ENCODE peak calls at places on chromosomes 1 and 21, in four cellular contexts. R is left ventricle myocardium inferior, D is Peyer's patch, W is cardiac fibroblast. X is an unnamed sample.

GRCh38 chr1:3551290-3551678 is 60.0 kb downstream of the MEGF6 start:
- DNase-seq in D (no peak), R (no peak), W (no peak), X (no peak)

GRCh38 chr1:27429029-27429425 is 36.6 kb downstream of the GPR3 start:
- DNase-seq in W (no peak), D (no peak), R (no peak), X (no peak)

GRCh38 chr1:21870611-21871010 is 58.5 kb downstream of the LDLRAD2 start:
- DNase-seq in D (no peak), R (no peak), W (no peak), X (no peak)

GRCh38 chr1:5917281-5917590 is 75.0 kb downstream of the NPHP4 start:
- DNase-seq in W (no peak), D (no peak), R (no peak), X (no peak)

GRCh38 chr1:223732993-223733798 is 20.9 kb downstream of the CAPN2 start:
- DNase-seq in R (peak), D (no peak), W (peak), X (no peak)

GRCh38 chr1:64941466-64942117 is 24.8 kb downstream of the JAK1 start:
- DNase-seq in W (no peak), R (no peak), D (no peak), X (no peak)

GRCh38 chr1:47187226-47187925 is 2.5 kb downstream of the PDZK1IP1 start:
- DNase-seq in W (no peak), R (no peak), D (no peak), X (no peak)

GRCh38 chr1:16065197-16065576 is 8.3 kb downstream of the FAM131C start:
- DNase-seq in R (no peak), W (no peak), D (no peak), X (no peak)

GRCh38 chr1:201693019-201693372 is 136.0 kb upstream of the IPO9 start:
- DNase-seq in D (peak), R (no peak), W (no peak), X (no peak)

GRCh38 chr21:32807717-32808380 is 36.3 kb upstream of the PAXBP1 start:
- DNase-seq in W (peak), R (no peak), D (no peak), X (no peak)

GRCh38 chr1:25343872-25344271 is 5.7 kb downstream of the TMEM50A start:
- DNase-seq in R (no peak), W (peak), D (no peak), X (no peak)

GRCh38 chr21:46097826-46098286 is at the start of gene COL6A2:
- DNase-seq in W (peak), D (peak), R (peak), X (peak)

GRCh38 chr1:15701784-15702183 is 17.7 kb downstream of the PLEKHM2 start:
- DNase-seq in D (no peak), W (no peak), R (no peak), X (no peak)

GRCh38 chr1:209402697-209403096 is 180.8 kb upstream of the CAMK1G start:
- DNase-seq in D (no peak), R (no peak), W (no peak), X (no peak)

GRCh38 chr1:205247130-205247921 is 19.6 kb downstream of the TMCC2 start:
- DNase-seq in R (no peak), W (no peak), D (no peak), X (no peak)

GRCh38 chr1:68016364-68016763 is 34.1 kb downstream of the DIRAS3 start:
- DNase-seq in R (no peak), W (peak), D (no peak), X (no peak)

GRCh38 chr1:167273027-167273800 is 52.5 kb downstream of the POU2F1 start:
- DNase-seq in D (no peak), W (peak), R (no peak), X (no peak)

GRCh38 chr1:89942825-89943658 is 51.9 kb upstream of the ZNF326 start:
- DNase-seq in W (peak), D (no peak), R (no peak), X (no peak)

GRCh38 chr1:115428262-115428661 is 90.2 kb upstream of the NGF start:
- DNase-seq in W (peak), R (no peak), D (no peak), X (no peak)

GRCh38 chr1:44300882-44301281 is 54.2 kb downstream of the ERI3 start:
- DNase-seq in W (no peak), R (no peak), D (no peak), X (no peak)

GRCh38 chr1:43600033-43601020 is 49.6 kb upstream of the KDM4A start:
- DNase-seq in D (no peak), R (no peak), W (no peak), X (no peak)

GRCh38 chr1:27522860-27523665 is 33.1 kb upstream of the WASF2 start:
- DNase-seq in R (peak), D (no peak), W (no peak), X (peak)

GRCh38 chr1:159009704-159010361 is at the start of gene IFI16:
- DNase-seq in W (peak), D (peak), R (no peak), X (no peak)

GRCh38 chr1:208077232-208077751 is 166.4 kb upstream of the CD34 start:
- DNase-seq in W (no peak), D (no peak), R (no peak), X (no peak)

GRCh38 chr1:243230914-243231313 is 24.2 kb downstream of the CEP170 start:
- DNase-seq in W (no peak), D (no peak), R (no peak), X (no peak)

GRCh38 chr1:116330342-116330652 is 42.7 kb upstream of the ATP1A1 start:
- DNase-seq in W (no peak), R (no peak), D (no peak), X (no peak)

GRCh38 chr1:26978893-26979292 is 14.6 kb upstream of the TRNP1 start:
- DNase-seq in W (no peak), D (no peak), R (no peak), X (no peak)

GRCh38 chr1:231093158-231093922 is 53.3 kb upstream of the FAM89A start:
- DNase-seq in R (no peak), D (no peak), W (no peak), X (no peak)

GRCh38 chr21:38297193-38297592 is 40.4 kb downstream of the KCNJ15 start:
- DNase-seq in D (no peak), W (peak), R (no peak), X (no peak)

GRCh38 chr1:166858726-166859419 is 17.2 kb downstream of the TADA1 start:
- DNase-seq in R (no peak), W (no peak), D (no peak), X (no peak)

DNA sequence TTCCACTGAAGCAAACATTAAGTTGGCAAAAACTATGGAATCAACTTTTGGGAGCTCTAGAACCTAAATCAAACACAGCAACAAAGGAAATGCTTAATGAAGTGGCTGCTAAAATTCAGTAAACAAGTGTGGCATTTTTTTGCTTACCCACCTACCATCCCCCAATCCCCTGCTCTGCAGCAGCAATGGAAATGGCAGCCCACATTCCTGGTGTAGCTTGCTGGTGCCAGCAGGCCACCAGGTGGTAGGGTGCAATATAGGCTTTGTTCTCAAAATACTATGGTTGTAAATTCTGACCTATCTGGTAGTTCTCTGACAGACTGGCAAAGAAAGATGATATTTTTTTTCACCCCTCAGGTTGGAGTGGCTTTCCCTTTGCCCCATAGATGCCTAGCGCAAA is 42.8 kb downstream of the SHCBP1L start:
- DNase-seq in R (no peak), D (no peak), W (no peak), X (no peak)
- TF ChIP-seq CTCF in R (no peak), D (no peak), W (no peak), X (no peak)

DNA sequence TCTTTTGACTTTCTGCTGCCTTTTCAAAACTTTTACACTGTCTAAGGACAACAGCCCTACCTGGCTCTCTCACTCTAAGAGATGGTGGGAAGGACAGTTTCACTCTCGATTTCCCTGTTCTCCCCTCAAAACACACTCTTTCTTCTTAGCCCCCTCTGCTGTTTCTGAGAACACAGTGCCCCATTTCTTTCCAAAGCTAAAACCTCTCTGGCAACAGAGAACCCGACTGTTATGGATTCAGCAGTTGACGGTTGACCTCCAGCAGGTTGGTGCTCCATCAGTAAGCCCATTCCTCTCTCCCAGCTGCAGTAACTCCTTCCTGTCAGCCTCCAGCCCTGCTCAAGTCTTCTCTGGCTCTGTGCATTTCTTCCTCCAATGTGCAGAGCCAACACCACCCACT is 88.2 kb upstream of the ABCD3 start:
- DNase-seq in R (no peak), D (no peak), W (peak), X (no peak)
- TF ChIP-seq CTCF in R (peak), D (no peak), W (peak), X (no peak)

GRCh38 chr1:221228594-221228993 is 349.4 kb downstream of the HLX start:
- DNase-seq in D (no peak), W (no peak), R (no peak), X (no peak)
- TF ChIP-seq CTCF in D (no peak), W (no peak), R (no peak), X (no peak)

DNA sequence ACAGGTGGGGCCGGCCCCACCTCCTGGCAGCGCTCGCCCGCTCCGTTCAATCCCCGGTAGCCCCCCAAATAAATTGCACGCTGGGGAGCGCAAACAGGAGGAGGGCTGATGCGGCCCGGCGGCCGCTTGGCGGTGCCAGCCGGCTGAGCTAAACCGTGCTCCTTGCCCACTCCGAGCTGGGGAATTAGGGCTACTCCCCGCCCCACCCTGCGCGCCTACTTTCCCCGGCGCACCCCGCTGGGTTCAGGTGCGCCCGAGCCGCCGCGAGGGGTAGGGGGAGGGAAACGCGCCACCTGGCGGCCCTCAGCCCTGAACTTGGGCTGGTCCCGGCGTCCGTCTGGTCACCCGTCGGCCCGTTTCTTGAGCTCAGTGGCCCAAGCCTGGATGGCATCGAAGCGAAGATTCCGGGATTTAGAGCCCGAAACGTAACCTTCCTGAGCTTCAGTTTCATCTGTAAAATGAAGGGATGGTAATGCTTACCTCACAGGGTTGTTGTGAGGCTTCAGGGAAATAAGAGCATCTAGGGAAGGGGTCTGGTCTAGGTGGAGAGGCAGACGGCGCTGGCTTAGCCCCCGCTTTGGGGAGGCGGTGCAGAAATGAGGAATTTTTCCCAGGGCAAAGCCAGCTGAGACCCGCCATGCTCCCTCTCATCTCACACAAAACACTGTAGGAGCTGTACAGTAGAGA is 547 bp upstream of the MYCL start:
- DNase-seq in R (peak), W (peak), D (peak), X (peak)
- TF ChIP-seq CTCF in R (peak), W (peak), D (peak), X (peak)

GRCh38 chr1:247332901-247333361 is 1.3 kb upstream of the ZNF496 start:
- DNase-seq in R (no peak), D (peak), W (peak), X (no peak)

GRCh38 chr1:247331526-247332214 is at the start of gene ZNF496:
- DNase-seq in D (peak), W (peak), R (peak), X (peak)

GRCh38 chr1:247330548-247331171 is 1.0 kb downstream of the ZNF496 start:
- DNase-seq in R (no peak), W (no peak), D (no peak), X (no peak)

GRCh38 chr1:247331172-247331525 is 518 bp downstream of the ZNF496 start:
- DNase-seq in D (peak), R (peak), W (peak), X (peak)

DNA sequence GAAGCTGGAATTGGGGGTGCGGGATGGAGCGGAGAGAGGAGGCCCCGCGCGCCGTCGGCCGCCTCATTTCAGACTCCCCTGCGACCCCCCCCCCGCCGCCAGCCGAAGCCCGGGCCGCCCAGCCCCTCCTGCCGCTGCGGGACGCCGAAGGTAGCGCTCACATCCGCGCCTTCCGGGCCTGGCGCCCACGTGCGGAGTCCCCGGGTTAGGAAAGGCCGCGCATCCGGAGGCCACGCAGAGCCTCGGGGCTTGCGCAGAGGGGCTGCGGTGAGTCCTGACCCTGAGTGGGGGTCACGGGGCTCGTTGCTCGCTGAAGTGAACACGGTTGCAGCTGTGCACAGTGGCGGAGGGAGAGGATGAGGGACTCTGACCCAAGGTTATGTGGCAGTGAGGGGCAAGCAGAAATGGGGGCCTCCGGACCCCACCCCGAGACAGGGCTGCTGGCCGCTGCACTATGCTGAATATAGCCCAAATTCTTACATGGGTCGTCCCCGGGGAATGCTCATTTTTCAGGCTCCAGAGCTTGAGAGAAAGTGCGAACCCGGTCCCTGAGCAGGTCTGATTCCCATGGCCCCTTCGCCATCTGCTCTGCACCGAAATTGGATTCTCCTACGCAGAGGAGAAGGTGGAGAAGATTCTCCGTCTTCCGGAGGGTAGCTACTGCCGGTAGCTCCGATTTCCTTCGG is 691 bp upstream of the ZNF496 start:
- DNase-seq in D (peak), R (peak), W (peak), X (peak)
- TF ChIP-seq CTCF in D (no peak), R (no peak), W (no peak), X (no peak)

GRCh38 chr21:16324630-16325029 is 594.8 kb downstream of the USP25 start:
- DNase-seq in D (no peak), W (no peak), R (no peak), X (no peak)

DNA sequence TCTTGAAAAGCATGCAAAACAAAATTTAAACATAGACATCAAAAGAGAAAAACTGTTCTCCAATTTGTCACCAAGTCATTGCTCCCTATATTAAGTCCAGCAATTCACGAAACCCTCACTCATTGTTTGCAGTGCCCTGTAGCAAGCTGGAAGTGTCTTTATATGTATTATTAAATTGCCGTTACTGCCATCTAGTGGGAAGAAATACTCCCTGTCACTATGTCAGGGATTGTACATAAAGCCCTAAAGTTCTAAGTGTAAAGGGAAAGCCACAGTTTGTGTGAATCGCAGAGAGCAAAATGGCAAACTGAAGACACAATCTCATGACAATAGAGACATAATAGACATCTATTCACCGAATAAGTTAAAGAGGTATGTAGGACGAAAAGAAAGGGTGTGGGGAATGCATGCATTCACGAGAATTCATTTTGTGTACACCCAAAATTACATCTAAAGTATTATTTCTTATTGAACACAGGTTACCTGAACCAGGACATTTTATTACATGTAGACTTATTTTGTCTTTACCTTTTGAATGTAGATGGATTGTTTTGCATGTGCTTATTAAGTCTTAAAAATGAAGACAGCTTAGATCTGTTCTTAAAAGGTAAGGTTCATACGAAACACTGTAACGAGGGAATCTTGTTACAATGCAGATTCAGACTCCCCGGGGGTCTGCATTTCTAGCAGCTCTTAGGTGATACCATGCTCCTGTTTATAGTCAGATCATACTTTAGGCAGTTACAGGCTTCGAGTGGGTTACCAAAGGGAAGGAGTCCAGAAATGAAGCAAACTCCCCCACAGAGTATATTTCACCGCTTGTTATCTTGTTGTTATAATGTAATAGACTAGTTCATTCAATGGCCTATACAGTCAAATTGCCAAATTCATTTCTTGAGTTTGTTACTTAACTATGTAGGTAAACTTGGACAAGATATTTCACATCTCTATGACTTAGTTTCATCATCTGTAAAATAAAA is 600.8 kb downstream of the USP25 start:
- DNase-seq in W (peak), D (no peak), R (no peak), X (no peak)
- TF ChIP-seq CTCF in W (peak), D (no peak), R (peak), X (peak)

DNA sequence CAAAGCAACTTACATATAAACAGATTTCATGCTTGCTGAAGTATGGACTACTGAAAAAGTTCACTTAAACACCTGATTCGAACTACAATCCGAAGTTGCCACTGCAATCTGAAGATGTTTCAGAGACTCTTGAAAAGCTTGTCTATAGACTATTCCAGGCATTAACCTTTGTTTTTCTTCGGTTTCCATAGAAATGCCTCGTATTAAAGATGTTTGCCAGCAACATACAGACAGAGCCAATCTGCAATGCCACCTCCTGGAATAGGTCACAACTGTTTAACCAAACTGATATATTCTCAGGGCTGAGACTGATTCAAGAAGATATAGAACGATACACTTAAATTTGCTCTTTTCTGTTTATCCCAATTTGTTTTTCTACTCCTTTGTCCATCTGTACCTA is 28.9 kb upstream of the DMRTB1 start:
- DNase-seq in W (no peak), D (no peak), R (no peak), X (no peak)
- TF ChIP-seq CTCF in W (no peak), D (no peak), R (no peak), X (no peak)